ENCODE peak calls at places on chromosomes 12 and 14, in six cellular contexts. O, Y, I, Z, D and G are unnamed samples.

GRCh38 chr12:54416908-54417603 is 2.0 kb downstream of the ITGA5 start:
- DNase-seq in D (no peak), I (no peak), O (no peak), Z (no peak), Y (no peak), G (no peak)

GRCh38 chr12:96183734-96184370 is 10.3 kb upstream of the ELK3 start:
- DNase-seq in Z (no peak), D (no peak), I (no peak), Y (no peak), O (no peak), G (no peak)

GRCh38 chr14:66038214-66038977 is 447.8 kb upstream of the CCDC196 start:
- DNase-seq in O (peak; percentile 49), Y (no peak), D (no peak), I (no peak), Z (no peak), G (no peak)

GRCh38 chr14:80095623-80096022 is 115.7 kb downstream of the DIO2 start:
- DNase-seq in Z (no peak), Y (no peak), O (no peak), I (peak; percentile 2), D (no peak), G (no peak)

GRCh38 chr12:113932411-113933196 is 33.5 kb downstream of the RBM19 start:
- DNase-seq in Z (no peak), O (no peak), I (peak; percentile 70), Y (no peak), D (no peak), G (no peak)

GRCh38 chr12:22100952-22101748 is 55.1 kb downstream of the CMAS start:
- DNase-seq in D (no peak), O (no peak), I (peak; percentile 40), Z (peak; percentile 53), Y (peak; percentile 30), G (peak; percentile 32)

GRCh38 chr14:90336985-90337384 is 5.2 kb upstream of the NRDE2 start:
- DNase-seq in I (no peak), Y (no peak), D (no peak), Z (no peak), O (no peak), G (no peak)

GRCh38 chr12:124545508-124546418 is 21.6 kb downstream of the NCOR2 start:
- DNase-seq in I (no peak), D (peak; percentile 49), Z (no peak), Y (no peak), O (no peak), G (peak; percentile 87)

GRCh38 chr12:107144990-107145389 is 51.6 kb upstream of the CRY1 start:
- DNase-seq in D (no peak), O (no peak), I (no peak), Y (no peak), Z (no peak), G (no peak)

GRCh38 chr12:19588944-19589343 is 149.7 kb downstream of the AEBP2 start:
- DNase-seq in D (no peak), I (no peak), O (no peak), Y (no peak), Z (no peak), G (no peak)

GRCh38 chr12:107844312-107844921 is 69.9 kb downstream of the ASCL4 start:
- DNase-seq in Y (no peak), I (no peak), D (no peak), Z (peak; percentile 35), O (no peak), G (no peak)

GRCh38 chr14:93035917-93036651 is 79.6 kb downstream of the ITPK1 start:
- DNase-seq in I (no peak), D (no peak), Z (no peak), O (no peak), Y (no peak), G (no peak)

GRCh38 chr12:113889806-113890581 is 76.1 kb downstream of the RBM19 start:
- DNase-seq in Y (no peak), I (no peak), Z (no peak), O (no peak), D (no peak), G (no peak)

GRCh38 chr12:6375269-6376078 is at the start of gene SCNN1A:
- DNase-seq in D (no peak), I (no peak), O (no peak), Y (no peak), Z (no peak), G (no peak)

GRCh38 chr12:63913929-63914328 is 69.4 kb downstream of the SRGAP1 start:
- DNase-seq in Z (no peak), Y (no peak), I (no peak), D (no peak), O (no peak), G (no peak)

GRCh38 chr12:93570552-93571359 is 1.7 kb upstream of the SOCS2 start:
- DNase-seq in O (peak; percentile 94), Y (peak; percentile 60), I (peak; percentile 60), Z (peak; percentile 91), D (peak; percentile 64), G (peak; percentile 88)

GRCh38 chr12:93571854-93572711 is at the start of gene SOCS2:
- DNase-seq in I (no peak), D (peak; percentile 37), O (peak; percentile 19), Y (no peak), Z (peak; percentile 68), G (peak; percentile 50)

GRCh38 chr12:93569656-93570551 is 2.6 kb upstream of the SOCS2 start:
- DNase-seq in Z (peak; percentile 94), Y (peak; percentile 76), O (peak; percentile 82), I (peak; percentile 76), D (peak; percentile 60), G (peak; percentile 86)

GRCh38 chr12:93572712-93573551 is 457 bp downstream of the SOCS2 start:
- DNase-seq in D (peak; percentile 43), Z (peak; percentile 47), I (no peak), O (no peak), Y (no peak), G (peak; percentile 41)

DNA sequence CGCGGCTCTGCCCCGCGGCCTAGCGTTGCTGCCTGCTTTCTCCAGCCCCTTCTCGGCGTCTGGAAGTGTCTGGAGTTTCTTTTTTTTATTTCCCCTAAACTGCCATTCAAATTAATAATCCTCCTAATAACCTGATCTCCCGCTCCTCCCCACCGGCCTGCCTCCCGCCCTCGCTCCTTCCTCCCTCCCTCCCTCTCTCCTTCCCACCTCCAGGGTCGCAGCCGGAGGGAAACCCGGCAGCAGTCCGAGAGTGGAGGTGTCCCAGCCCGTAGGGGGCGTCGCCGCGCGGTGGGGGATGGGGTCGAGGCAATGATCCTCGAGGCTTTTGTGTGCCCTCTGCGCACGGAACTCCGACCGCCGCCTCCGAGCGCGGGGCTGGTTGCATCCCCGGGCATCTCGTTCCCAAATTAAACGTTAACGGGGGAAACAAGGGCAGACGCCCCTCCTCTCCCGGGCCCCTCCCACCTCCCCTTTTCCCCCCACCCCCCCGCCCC is 1.1 kb upstream of the SOCS2 start:
- DNase-seq in I (no peak), O (peak; percentile 33), Y (no peak), Z (peak; percentile 88), D (peak; percentile 49), G (peak; percentile 73)
- TF ChIP-seq CTCF in I (peak; percentile 44), O (no peak), Y (peak; percentile 39), Z (no peak), D (no peak), G (peak; percentile 57)

GRCh38 chr12:14654416-14654815 is 42.0 kb downstream of the GUCY2C start:
- DNase-seq in O (no peak), I (no peak), D (no peak), Z (no peak), Y (no peak), G (no peak)

GRCh38 chr12:14654842-14655241 is 41.6 kb downstream of the GUCY2C start:
- DNase-seq in I (no peak), Y (no peak), D (no peak), O (no peak), Z (no peak), G (no peak)

GRCh38 chr12:14651371-14651770 is 45.0 kb downstream of the GUCY2C start:
- DNase-seq in Y (no peak), Z (no peak), D (no peak), O (no peak), I (no peak), G (no peak)

GRCh38 chr12:14655284-14655683 is 41.1 kb downstream of the GUCY2C start:
- DNase-seq in O (no peak), Y (no peak), D (no peak), Z (no peak), I (no peak), G (no peak)

DNA sequence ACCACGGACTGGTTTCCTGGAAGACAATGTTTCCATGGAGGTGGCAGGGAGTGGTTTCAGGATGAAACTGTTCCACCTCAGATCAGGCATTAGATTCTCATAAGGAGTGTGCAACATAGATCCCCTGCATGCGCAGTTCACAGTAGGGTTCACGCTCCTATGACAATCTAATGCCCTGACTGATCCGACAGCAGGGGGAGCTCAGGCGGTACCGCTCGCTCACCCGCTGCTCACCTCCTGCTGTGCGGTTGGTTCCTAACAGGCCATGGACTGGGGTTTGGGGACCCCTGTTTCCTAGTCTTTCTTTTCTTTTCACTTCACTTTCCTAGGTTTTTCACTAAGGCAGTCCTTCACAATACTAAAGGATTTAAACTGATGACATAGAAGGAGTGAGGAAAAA is 39.6 kb downstream of the GUCY2C start:
- DNase-seq in O (no peak), D (no peak), Z (peak; percentile 24), Y (no peak), I (no peak), G (no peak)
- TF ChIP-seq CTCF in O (no peak), D (no peak), Z (no peak), Y (no peak), I (no peak), G (no peak)

GRCh38 chr12:112199136-112199535 is 73.8 kb downstream of the TRAFD1 start:
- DNase-seq in O (no peak), D (no peak), Y (no peak), I (no peak), Z (no peak), G (no peak)

GRCh38 chr12:112192475-112192874 is 67.1 kb downstream of the TRAFD1 start:
- DNase-seq in O (no peak), Y (no peak), Z (no peak), I (no peak), D (no peak), G (no peak)

GRCh38 chr12:112196476-112196875 is 71.1 kb downstream of the TRAFD1 start:
- DNase-seq in D (no peak), O (no peak), I (no peak), Z (no peak), Y (no peak), G (no peak)

GRCh38 chr12:112194601-112195247 is 69.4 kb downstream of the TRAFD1 start:
- DNase-seq in Z (no peak), Y (no peak), D (no peak), I (no peak), O (no peak), G (no peak)

DNA sequence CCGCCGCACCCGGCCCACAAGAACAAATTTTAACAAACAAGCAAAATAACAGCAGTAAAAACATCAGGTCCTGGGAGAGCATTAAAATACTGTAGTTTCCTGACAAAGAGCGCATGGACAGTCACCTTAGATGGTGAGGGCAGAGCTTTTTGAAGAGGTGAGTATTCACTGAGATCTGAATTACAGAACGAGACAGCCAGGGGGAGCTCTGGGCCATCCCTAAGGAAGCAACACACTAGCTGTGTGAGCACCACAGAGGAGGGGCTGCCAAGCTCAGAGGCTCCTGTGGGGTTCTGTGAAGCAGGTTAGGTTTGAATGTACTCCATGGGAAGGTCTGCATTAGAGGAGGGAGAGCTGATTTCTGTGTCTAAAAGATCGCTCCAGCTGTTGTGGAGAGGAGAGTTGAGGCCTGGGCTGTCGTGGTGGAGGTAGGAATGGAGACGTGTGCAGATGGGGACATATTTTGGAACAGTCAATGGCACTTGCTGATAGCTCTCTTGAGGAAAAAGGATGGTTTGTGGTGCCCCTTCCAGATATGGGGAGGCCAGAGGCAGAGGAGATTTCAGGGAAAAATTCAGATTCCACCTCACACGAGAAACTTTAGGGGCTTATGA is 72.9 kb downstream of the TRAFD1 start:
- DNase-seq in D (peak; percentile 24), Y (peak; percentile 73), Z (peak; percentile 64), I (peak; percentile 41), O (no peak), G (peak; percentile 75)
- TF ChIP-seq CTCF in D (no peak), Y (peak; percentile 84), Z (peak; percentile 42), I (peak; percentile 81), O (no peak), G (peak; percentile 69)

GRCh38 chr14:101761032-101761880 is at the start of gene PPP2R5C:
- DNase-seq in Y (peak; percentile 90), I (peak; percentile 57), D (peak; percentile 81), Z (peak; percentile 90), O (peak; percentile 86), G (peak; percentile 98)
- TF ChIP-seq CTCF in Y (no peak), I (no peak), D (no peak), Z (no peak), O (no peak), G (no peak)